ENCODE peak calls at places on chromosomes 11 and 22, in six cellular contexts. H is HS-27A; U is stimulated activated CD8-positive, alpha-beta memory T cell treated with anti-CD3 and anti-CD28 coated beads, Interleukin-7, amount 100 ng/mL, for 1 hour; L is substantia nigra; O is NCI-H748 treated with DMSO at 0.1 percent for 48 hours; T is AG10803. D is an unnamed sample.

GRCh38 chr11:119351232-119351631 is 4.7 kb upstream of the MFRP start:
- DNase-seq in H (no peak), U (no peak), L (no peak), O (no peak), T (no peak), D (no peak)

GRCh38 chr11:76808158-76808557 is 25.0 kb downstream of the TSKU start:
- DNase-seq in H (no peak), U (no peak), L (no peak), O (no peak), T (no peak), D (no peak)

GRCh38 chr11:47565340-47566165 is at the start of gene PTPMT1:
- DNase-seq in H (no peak), U (no peak), L (no peak), O (no peak), T (peak), D (peak)

GRCh38 chr11:43797866-43798265 is 82.8 kb upstream of the ALKBH3 start:
- DNase-seq in H (no peak), U (no peak), L (no peak), O (no peak), T (no peak), D (no peak)

GRCh38 chr11:12502041-12502440 is 124.7 kb downstream of the PARVA start:
- DNase-seq in H (no peak), U (no peak), L (no peak), O (no peak), T (peak), D (no peak)

GRCh38 chr11:134282121-134283045 is 6.2 kb downstream of the GLB1L3 start:
- DNase-seq in H (no peak), U (no peak), L (no peak), O (no peak), T (no peak), D (no peak)

GRCh38 chr11:68412593-68413475 is 47.7 kb upstream of the PPP6R3 start:
- DNase-seq in H (no peak), U (no peak), L (no peak), O (no peak), T (peak), D (no peak)

GRCh38 chr11:131064373-131064991 is 148.2 kb upstream of the SNX19 start:
- DNase-seq in H (no peak), U (no peak), L (peak), O (peak), T (peak), D (no peak)

GRCh38 chr22:16969508-16970327 is 38.3 kb downstream of the GAB4 start:
- DNase-seq in H (no peak), U (no peak), L (no peak), O (no peak), T (no peak), D (no peak)

GRCh38 chr22:26558246-26558895 is 31.6 kb downstream of the TPST2 start:
- DNase-seq in H (no peak), U (no peak), L (no peak), O (no peak), T (peak), D (no peak)

GRCh38 chr11:89182773-89183172 is 5.1 kb downstream of the TYR start:
- DNase-seq in H (no peak), U (no peak), L (no peak), O (no peak), T (peak), D (no peak)

GRCh38 chr11:125348704-125349635 is 147.1 kb downstream of the FEZ1 start:
- DNase-seq in H (no peak), U (peak), L (peak), O (no peak), T (peak), D (peak)

GRCh38 chr22:17446704-17447103 is 77.4 kb downstream of the CECR2 start:
- DNase-seq in H (no peak), U (no peak), L (no peak), O (no peak), T (no peak), D (no peak)

GRCh38 chr11:40187092-40187403 is 1272.4 kb downstream of the LRRC4C start:
- DNase-seq in H (no peak), U (no peak), L (no peak), O (no peak), T (no peak), D (no peak)

GRCh38 chr11:63614136-63614664 is at the start of gene PLAAT3:
- DNase-seq in H (no peak), U (peak), L (peak), O (no peak), T (peak), D (no peak)

GRCh38 chr11:19995131-19995530 is 165.1 kb downstream of the DBX1 start:
- DNase-seq in H (no peak), U (no peak), L (no peak), O (no peak), T (peak), D (peak)

GRCh38 chr22:35728639-35729308 is 11.1 kb downstream of the APOL5 start:
- DNase-seq in H (no peak), U (no peak), L (no peak), O (peak), T (no peak), D (no peak)

GRCh38 chr11:57219021-57219627 is 17.9 kb downstream of the APLNR start:
- DNase-seq in H (no peak), U (no peak), L (no peak), O (no peak), T (peak), D (no peak)

GRCh38 chr11:65489061-65489705 is 9.7 kb upstream of the MALAT1 start:
- DNase-seq in H (peak), U (no peak), L (no peak), O (no peak), T (peak), D (no peak)

GRCh38 chr11:8928981-8929615 is 3.6 kb downstream of the C11orf16 start:
- DNase-seq in H (no peak), U (no peak), L (no peak), O (no peak), T (peak), D (no peak)

GRCh38 chr22:24421428-24421931 is 5.9 kb upstream of the ADORA2A start:
- DNase-seq in H (no peak), U (no peak), L (no peak), O (no peak), T (no peak), D (no peak)

GRCh38 chr22:42321908-42322561 is 51.6 kb upstream of the TCF20 start:
- DNase-seq in H (no peak), U (no peak), L (no peak), O (no peak), T (no peak), D (no peak)

GRCh38 chr11:68138256-68138655 is 17.1 kb upstream of the CHKA start:
- DNase-seq in H (no peak), U (no peak), L (no peak), O (no peak), T (no peak), D (no peak)

GRCh38 chr11:66360406-66361073 is 11.0 kb downstream of the SLC29A2 start:
- DNase-seq in H (no peak), U (no peak), L (no peak), O (no peak), T (no peak), D (no peak)

GRCh38 chr11:92932023-92932422 is 37.4 kb upstream of the MTNR1B start:
- DNase-seq in H (no peak), U (no peak), L (no peak), O (no peak), T (no peak), D (no peak)

GRCh38 chr11:14435717-14436116 is 63.9 kb downstream of the COPB1 start:
- DNase-seq in H (no peak), U (no peak), L (no peak), O (no peak), T (no peak), D (no peak)

GRCh38 chr22:40703174-40703573 is 23.9 kb downstream of the MCHR1 start:
- DNase-seq in H (no peak), U (no peak), L (no peak), O (no peak), T (no peak), D (no peak)

GRCh38 chr11:74319139-74319538 is 7.7 kb upstream of the P4HA3 start:
- DNase-seq in H (peak), U (no peak), L (no peak), O (no peak), T (peak), D (peak)

GRCh38 chr11:131356201-131356600 is 14.2 kb upstream of the NTM start:
- DNase-seq in H (no peak), U (no peak), L (no peak), O (no peak), T (no peak), D (no peak)

GRCh38 chr11:133146697-133147306 is 385.5 kb downstream of the OPCML start:
- DNase-seq in H (no peak), U (no peak), L (no peak), O (no peak), T (no peak), D (no peak)

GRCh38 chr22:29457730-29458129 is 19.3 kb downstream of the RFPL1 start:
- DNase-seq in H (no peak), U (no peak), L (no peak), O (no peak), T (peak), D (no peak)

GRCh38 chr11:39365809-39366436 is 2093.5 kb downstream of the LRRC4C start:
- DNase-seq in H (peak), U (no peak), L (no peak), O (no peak), T (no peak), D (peak)

GRCh38 chr11:45921561-45922424 is 663 bp upstream of the LARGE2 start:
- DNase-seq in H (no peak), U (no peak), L (no peak), O (peak), T (no peak), D (no peak)

GRCh38 chr11:70071996-70072395 is 6.1 kb upstream of the ANO1 start:
- DNase-seq in H (no peak), U (no peak), L (no peak), O (no peak), T (no peak), D (no peak)

GRCh38 chr22:50270302-50271010 is at the start of gene MAPK11:
- DNase-seq in H (no peak), U (peak), L (no peak), O (peak), T (peak), D (peak)

GRCh38 chr11:106474274-106474673 is 396.8 kb downstream of the AASDHPPT start:
- DNase-seq in H (no peak), U (no peak), L (no peak), O (no peak), T (no peak), D (no peak)

GRCh38 chr22:19708323-19709011 is 5.8 kb upstream of the SEPTIN5 start:
- DNase-seq in H (no peak), U (no peak), L (no peak), O (no peak), T (no peak), D (no peak)

D was measured in T1000.